ENCODE peak calls at places on chromosomes 13 and 19, in four cellular contexts. T is midbrain; Y is stimulated activated CD4-positive, alpha-beta T cell treated with anti-CD3 and anti-CD28 coated beads, Interleukin-15, amount 100 ng/mL, for 1 hour; F is glomerular endothelial cell. W is an unnamed sample.

GRCh38 chr19:6032827-6033226 is 54.9 kb upstream of the RANBP3 start:
- DNase-seq in T (no peak), Y (no peak), F (no peak), W (no peak)

GRCh38 chr13:99218969-99219368 is 18.3 kb downstream of the UBAC2 start:
- DNase-seq in T (no peak), Y (peak), F (no peak), W (no peak)

GRCh38 chr13:92804346-92804745 is 422.3 kb upstream of the GPC6 start:
- DNase-seq in T (no peak), Y (no peak), F (no peak), W (no peak)

GRCh38 chr13:24168980-24169379 is 8.5 kb downstream of the SPATA13 start:
- DNase-seq in T (no peak), Y (no peak), F (no peak), W (no peak)

GRCh38 chr13:32415019-32415418 is 12.9 kb downstream of the N4BP2L1 start:
- DNase-seq in T (no peak), Y (no peak), F (no peak), W (no peak)

GRCh38 chr13:38849316-38849715 is 141.3 kb downstream of the STOML3 start:
- DNase-seq in T (no peak), Y (no peak), F (no peak), W (no peak)

GRCh38 chr19:35011737-35012682 is 11.9 kb downstream of the GRAMD1A start:
- DNase-seq in T (no peak), Y (no peak), F (no peak), W (no peak)

GRCh38 chr19:7622933-7623685 is 6.2 kb downstream of the XAB2 start:
- DNase-seq in T (no peak), Y (no peak), F (no peak), W (no peak)

GRCh38 chr13:79044415-79044814 is 361.6 kb downstream of the RBM26 start:
- DNase-seq in T (no peak), Y (no peak), F (no peak), W (no peak)

GRCh38 chr13:100658363-100658762 is 16.2 kb downstream of the TMTC4 start:
- DNase-seq in T (no peak), Y (no peak), F (no peak), W (no peak)

GRCh38 chr19:11405846-11406643 is 13.1 kb downstream of the RGL3 start:
- DNase-seq in T (no peak), Y (no peak), F (no peak), W (no peak)

GRCh38 chr13:54965881-54966280 is 1937.3 kb downstream of the OLFM4 start:
- DNase-seq in T (no peak), Y (no peak), F (no peak), W (no peak)

GRCh38 chr19:13195678-13196077 is 45.5 kb downstream of the IER2 start:
- DNase-seq in T (no peak), Y (peak), F (no peak), W (no peak)

GRCh38 chr19:3250675-3251074 is 26.2 kb downstream of the CELF5 start:
- DNase-seq in T (no peak), Y (no peak), F (no peak), W (no peak)

GRCh38 chr19:11418518-11419506 is at the start of gene RGL3:
- DNase-seq in T (peak), Y (no peak), F (no peak), W (peak)

GRCh38 chr19:1317274-1317673 is 31.6 kb downstream of the EFNA2 start:
- DNase-seq in T (no peak), Y (no peak), F (no peak), W (no peak)

GRCh38 chr13:74695021-74695800 is 561.0 kb upstream of the KLF12 start:
- DNase-seq in T (no peak), Y (no peak), F (no peak), W (no peak)

GRCh38 chr13:97977376-97977705 is 23.9 kb downstream of the IPO5 start:
- DNase-seq in T (no peak), Y (no peak), F (no peak), W (no peak)